ENCODE peak calls at places on chromosomes 7 and 10, in seven cellular contexts. D, K, I, G, Y, L and X are unnamed samples.

GRCh38 chr7:3922175-3922635 is 621.2 kb downstream of the SDK1 start:
- DNase-seq in D (no peak), K (peak), I (peak), G (peak), Y (peak), L (no peak), X (peak)

GRCh38 chr10:97131702-97132101 is 54.1 kb downstream of the SLIT1 start:
- DNase-seq in D (no peak), K (no peak), I (no peak), G (no peak), Y (no peak), L (no peak), X (no peak)

GRCh38 chr7:2931034-2931415 is 86.9 kb upstream of the GNA12 start:
- DNase-seq in D (no peak), K (no peak), I (no peak), G (no peak), Y (no peak), L (no peak), X (no peak)

GRCh38 chr7:105195891-105196290 is 181.9 kb downstream of the KMT2E start:
- DNase-seq in D (no peak), K (no peak), I (no peak), G (no peak), Y (no peak), L (no peak), X (no peak)

GRCh38 chr7:158501300-158502067 is 86.1 kb downstream of the PTPRN2 start:
- DNase-seq in D (no peak), K (no peak), I (no peak), G (no peak), Y (no peak), L (no peak), X (no peak)

GRCh38 chr7:7228967-7229366 is 46.6 kb downstream of the C1GALT1 start:
- DNase-seq in D (no peak), K (no peak), I (no peak), G (no peak), Y (no peak), L (no peak), X (no peak)

GRCh38 chr10:97822261-97822687 is 27.4 kb upstream of the GOLGA7B start:
- DNase-seq in D (no peak), K (no peak), I (no peak), G (peak), Y (no peak), L (no peak), X (no peak)

GRCh38 chr7:130900471-130901076 is 166.6 kb upstream of the KLF14 start:
- DNase-seq in D (no peak), K (no peak), I (no peak), G (no peak), Y (no peak), L (no peak), X (peak)

GRCh38 chr10:47245731-47246350 is 54.2 kb upstream of the GDF10 start:
- DNase-seq in D (no peak), K (no peak), I (no peak), G (no peak), Y (no peak), L (no peak), X (no peak)

GRCh38 chr7:148242271-148242801 is 348.2 kb upstream of the C7orf33 start:
- DNase-seq in D (no peak), K (peak), I (peak), G (peak), Y (peak), L (no peak), X (peak)

GRCh38 chr7:41130021-41130420 is 572.9 kb downstream of the INHBA start:
- DNase-seq in D (no peak), K (no peak), I (no peak), G (no peak), Y (no peak), L (no peak), X (no peak)

GRCh38 chr10:112755446-112756117 is 194.5 kb upstream of the TCF7L2 start:
- DNase-seq in D (no peak), K (no peak), I (no peak), G (no peak), Y (no peak), L (no peak), X (peak)

GRCh38 chr7:106812027-106812643 is 52.9 kb upstream of the PIK3CG start:
- DNase-seq in D (no peak), K (no peak), I (no peak), G (no peak), Y (no peak), L (no peak), X (no peak)

GRCh38 chr7:31707089-31707488 is 20.1 kb downstream of the PPP1R17 start:
- DNase-seq in D (no peak), K (no peak), I (no peak), G (no peak), Y (no peak), L (no peak), X (no peak)

GRCh38 chr10:67976292-67977245 is 92.1 kb downstream of the SIRT1 start:
- DNase-seq in D (no peak), K (no peak), I (no peak), G (no peak), Y (peak), L (no peak), X (peak)

GRCh38 chr10:2891073-2891769 is 176.1 kb upstream of the PFKP start:
- DNase-seq in D (no peak), K (no peak), I (no peak), G (no peak), Y (no peak), L (no peak), X (no peak)

GRCh38 chr10:86267286-86268195 is 99.1 kb downstream of the GRID1 start:
- DNase-seq in D (no peak), K (no peak), I (no peak), G (no peak), Y (no peak), L (no peak), X (no peak)

GRCh38 chr7:137142376-137142775 is 201.2 kb downstream of the PTN start:
- DNase-seq in D (no peak), K (no peak), I (no peak), G (peak), Y (peak), L (no peak), X (peak)

GRCh38 chr7:109901916-109902315 is 1189.0 kb upstream of the LRRN3 start:
- DNase-seq in D (no peak), K (no peak), I (no peak), G (peak), Y (peak), L (no peak), X (peak)

GRCh38 chr7:42076870-42077269 is 160.1 kb downstream of the GLI3 start:
- DNase-seq in D (no peak), K (no peak), I (no peak), G (no peak), Y (no peak), L (no peak), X (no peak)

GRCh38 chr10:21249435-21249834 is 276.0 kb downstream of the SKIDA1 start:
- DNase-seq in D (no peak), K (no peak), I (no peak), G (no peak), Y (no peak), L (no peak), X (no peak)

GRCh38 chr7:16422100-16422430 is 727 bp upstream of the CRPPA start:
- DNase-seq in D (no peak), K (no peak), I (no peak), G (peak), Y (peak), L (no peak), X (peak)

GRCh38 chr7:128863433-128863989 is 855 bp downstream of the ATP6V1F start:
- DNase-seq in D (no peak), K (peak), I (peak), G (peak), Y (peak), L (peak), X (peak)

GRCh38 chr7:71633571-71634008 is 501.6 kb downstream of the GALNT17 start:
- DNase-seq in D (no peak), K (no peak), I (peak), G (peak), Y (peak), L (no peak), X (peak)

GRCh38 chr7:72053273-72053672 is 358.9 kb downstream of the CALN1 start:
- DNase-seq in D (no peak), K (no peak), I (no peak), G (no peak), Y (no peak), L (no peak), X (no peak)

GRCh38 chr7:23544913-23545354 is 13.2 kb upstream of the TRA2A start:
- DNase-seq in D (no peak), K (peak), I (no peak), G (peak), Y (peak), L (no peak), X (peak)

GRCh38 chr10:86083206-86083605 is 283.4 kb downstream of the GRID1 start:
- DNase-seq in D (no peak), K (no peak), I (no peak), G (no peak), Y (no peak), L (no peak), X (no peak)

GRCh38 chr7:116610210-116610609 is 61.8 kb upstream of the MET start:
- DNase-seq in D (no peak), K (no peak), I (no peak), G (peak), Y (peak), L (no peak), X (peak)

GRCh38 chr7:111678281-111678680 is 116.0 kb upstream of the IMMP2L start:
- DNase-seq in D (no peak), K (no peak), I (no peak), G (peak), Y (peak), L (no peak), X (peak)

GRCh38 chr10:133090654-133091053 is 2.9 kb downstream of the ADGRA1 start:
- DNase-seq in D (no peak), K (no peak), I (no peak), G (no peak), Y (no peak), L (no peak), X (no peak)

GRCh38 chr10:32952094-32952493 is 5.9 kb downstream of the ITGB1 start:
- DNase-seq in D (no peak), K (no peak), I (no peak), G (no peak), Y (no peak), L (no peak), X (no peak)

GRCh38 chr10:8037941-8038894 is 16.3 kb upstream of the GATA3 start:
- DNase-seq in D (no peak), K (no peak), I (no peak), G (no peak), Y (no peak), L (no peak), X (no peak)